ENCODE peak calls at places on chromosome 4, in seven cellular contexts. V is left colon; B is fibroblast of pulmonary artery; K is hypothalamus; I is activated T-cell treated with anti-CD3 and anti-CD28 coated beads, Interleukin-2, amount 50 U/mL, for 1 hour; E is AG08395; Y is stimulated activated CD8-positive, alpha-beta memory T cell treated with anti-CD3 and anti-CD28 coated beads, Interleukin-4, amount 100 ng/mL, for 24 hours. M is an unnamed sample.

GRCh38 chr4:58749206-58749605 is 1639.0 kb upstream of the IGFBP7 start:
- DNase-seq in Y (no peak), I (no peak), E (no peak), B (no peak), K (no peak), V (peak; percentile 85), M (no peak)

GRCh38 chr4:157128395-157128794 is 52.4 kb downstream of the GLRB start:
- DNase-seq in I (no peak), B (peak; percentile 72), E (peak; percentile 26), V (no peak), Y (no peak), K (no peak), M (peak; percentile 46)

GRCh38 chr4:5895287-5895686 is 2.4 kb upstream of the CRMP1 start:
- DNase-seq in K (no peak), E (no peak), I (no peak), V (no peak), B (peak; percentile 61), Y (no peak), M (no peak)

GRCh38 chr4:99408346-99408745 is 26.8 kb downstream of the ADH7 start:
- DNase-seq in E (no peak), Y (no peak), V (no peak), I (no peak), K (no peak), B (peak; percentile 33), M (no peak)

GRCh38 chr4:8332038-8332857 is 62.7 kb downstream of the HTRA3 start:
- DNase-seq in V (no peak), E (no peak), Y (no peak), K (no peak), B (no peak), I (peak; percentile 8), M (no peak)

GRCh38 chr4:29051381-29051965 is 1668.7 kb upstream of the PCDH7 start:
- DNase-seq in K (no peak), I (no peak), V (no peak), Y (no peak), E (no peak), B (peak; percentile 51), M (no peak)

GRCh38 chr4:98658287-98659105 is at the start of gene TSPAN5:
- DNase-seq in I (peak; percentile 87), B (peak; percentile 78), E (peak; percentile 91), Y (peak; percentile 83), K (peak; percentile 91), V (peak; percentile 88), M (peak; percentile 84)

GRCh38 chr4:133149932-133150642 is 993 bp downstream of the PCDH10 start:
- DNase-seq in Y (no peak), V (no peak), B (peak; percentile 41), I (no peak), K (peak; percentile 46), E (no peak), M (no peak)

GRCh38 chr4:92111493-92111892 is 192.3 kb upstream of the GRID2 start:
- DNase-seq in B (no peak), I (no peak), K (no peak), V (no peak), E (no peak), Y (no peak), M (no peak)

GRCh38 chr4:32830160-32830559 is 2110.0 kb downstream of the PCDH7 start:
- DNase-seq in I (no peak), B (no peak), K (no peak), Y (no peak), V (no peak), E (no peak), M (no peak)

GRCh38 chr4:127505203-127505602 is 127.6 kb upstream of the INTU start:
- DNase-seq in V (no peak), E (peak; percentile 6), Y (no peak), I (no peak), B (peak; percentile 84), K (no peak), M (peak; percentile 46)

GRCh38 chr4:73883306-73883705 is 14.1 kb downstream of the CXCL1 start:
- DNase-seq in K (no peak), Y (no peak), I (no peak), V (no peak), E (peak; percentile 62), B (peak; percentile 53), M (no peak)

M was measured in fibroblast of villous mesenchyme.